ENCODE peak calls at places on chromosomes 5 and 9, in four cellular contexts. R is fibroblast of gingiva; Y is activated CD4-positive, alpha-beta T cell treated with anti-CD3 and anti-CD28 coated beads, Interleukin-2, amount 10 ng/mL, durations not matched to agents 7 days and 5 days; K is NCI-H446 treated with DMSO at 0.1 percent for 48 hours. T is an unnamed sample.

GRCh38 chr5:83955916-83956315 is 235.3 kb upstream of the HAPLN1 start:
- DNase-seq in R (peak; percentile 41), Y (no peak), K (no peak), T (no peak)

GRCh38 chr9:36140086-36141084 is 3.9 kb downstream of the GLIPR2 start:
- DNase-seq in R (no peak), Y (peak; percentile 63), K (no peak), T (no peak)

GRCh38 chr9:20479419-20480155 is 142.7 kb downstream of the MLLT3 start:
- DNase-seq in R (peak; percentile 27), Y (no peak), K (no peak), T (no peak)

GRCh38 chr5:116380615-116381014 is 194.0 kb downstream of the SEMA6A start:
- DNase-seq in R (no peak), Y (no peak), K (no peak), T (no peak)

GRCh38 chr5:141732417-141732816 is 50.4 kb upstream of the ARAP3 start:
- DNase-seq in R (no peak), Y (no peak), K (no peak), T (no peak)

GRCh38 chr9:82532504-82532903 is 530.4 kb downstream of the RASEF start:
- DNase-seq in R (no peak), Y (no peak), K (no peak), T (no peak)

GRCh38 chr5:35371971-35372426 is 141.7 kb upstream of the PRLR start:
- DNase-seq in R (no peak), Y (no peak), K (peak; percentile 20), T (no peak)

GRCh38 chr5:64788156-64788555 is 19.4 kb downstream of the CWC27 start:
- DNase-seq in R (no peak), Y (no peak), K (no peak), T (no peak)

GRCh38 chr9:106771618-106772017 is 91.3 kb upstream of the ZNF462 start:
- DNase-seq in R (no peak), Y (no peak), K (peak; percentile 42), T (no peak)

GRCh38 chr9:79701651-79702050 is 129.9 kb downstream of the TLE4 start:
- DNase-seq in R (no peak), Y (no peak), K (no peak), T (no peak)

GRCh38 chr9:125897481-125897880 is 150.3 kb downstream of the PBX3 start:
- DNase-seq in R (no peak), Y (no peak), K (no peak), T (no peak)

GRCh38 chr5:67879619-67880357 is 335.8 kb upstream of the PIK3R1 start:
- DNase-seq in R (no peak), Y (no peak), K (no peak), T (no peak)

T was measured in CD4-positive, CD25-positive, alpha-beta regulatory T cell.